ENCODE peak calls at places on chromosomes 7 and 10, in four cellular contexts. L, E, K and X are unnamed samples.

GRCh38 chr7:99102809-99103690 is 40.9 kb downstream of the SMURF1 start:
- DNase-seq in K (peak; percentile 88), E (no peak), L (no peak), X (no peak)

GRCh38 chr10:845526-845925 is 86.0 kb downstream of the LARP4B start:
- DNase-seq in K (peak; percentile 35), L (no peak), E (no peak), X (no peak)

GRCh38 chr7:128172963-128173362 is 68.1 kb upstream of the LEP start:
- DNase-seq in L (no peak), E (no peak), K (no peak), X (no peak)

GRCh38 chr10:61992683-61993629 is 91.5 kb downstream of the ARID5B start:
- DNase-seq in K (peak; percentile 94), L (peak; percentile 62), E (peak; percentile 57), X (peak; percentile 37)

GRCh38 chr7:7103343-7104313 is 78.7 kb upstream of the C1GALT1 start:
- DNase-seq in L (no peak), E (no peak), K (peak; percentile 90), X (no peak)

GRCh38 chr7:129498021-129498420 is 4.3 kb upstream of the SMKR1 start:
- DNase-seq in L (no peak), K (no peak), E (no peak), X (no peak)

GRCh38 chr7:39589323-39590111 is 23.3 kb downstream of the YAE1 start:
- DNase-seq in L (no peak), K (peak; percentile 88), E (peak; percentile 22), X (no peak)

GRCh38 chr7:51314726-51315125 is 1.9 kb downstream of the COBL start:
- DNase-seq in E (no peak), L (no peak), K (no peak), X (no peak)

GRCh38 chr10:7260412-7260900 is 150.4 kb downstream of the SFMBT2 start:
- DNase-seq in L (peak; percentile 39), E (peak; percentile 65), K (peak; percentile 18), X (peak; percentile 55)

GRCh38 chr7:92830047-92830446 is 6.3 kb downstream of the CDK6 start:
- DNase-seq in E (no peak), K (no peak), L (no peak), X (no peak)

GRCh38 chr10:123890761-123891146 is 853 bp downstream of the CPXM2 start:
- DNase-seq in K (peak; percentile 51), L (no peak), E (no peak), X (no peak)
- H3K27me3 ChIP-seq in K (peaks cover 6% of the 10 kb centered on the region), L (no peaks in the 10 kb centered on the region), E (no peaks in the 10 kb centered on the region), X (no peaks in the 10 kb centered on the region)

DNA sequence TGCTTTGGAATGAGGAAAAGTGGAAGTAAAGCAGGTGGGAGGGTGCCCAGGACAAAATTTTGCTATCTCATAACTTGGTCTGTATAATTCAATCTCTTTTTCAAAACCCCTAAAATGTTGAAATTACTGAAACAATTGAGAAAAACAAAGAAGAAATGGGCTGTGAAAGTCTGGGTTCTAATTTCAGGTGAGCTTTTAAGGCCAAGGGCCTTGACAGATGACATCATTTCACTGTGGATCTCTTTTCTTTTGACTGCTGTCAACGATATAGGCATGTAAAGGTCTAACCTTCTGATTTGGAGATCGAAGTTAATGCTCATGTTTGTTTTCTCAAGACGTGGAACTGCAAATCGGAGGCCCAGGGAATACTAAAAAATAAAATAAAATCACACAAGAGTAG is 127.8 kb downstream of the ITGA8 start:
- DNase-seq in E (no peak), K (no peak), L (no peak), X (no peak)
- H3K27me3 ChIP-seq in E (no peaks in the 10 kb centered on the region), K (no peaks in the 10 kb centered on the region), L (no peaks in the 10 kb centered on the region), X (no peaks in the 10 kb centered on the region)

GRCh38 chr10:93074597-93075368 is 1.1 kb downstream of the CYP26A1 start:
- DNase-seq in K (no peak), E (peak; percentile 16), L (no peak), X (no peak)
- H3K27me3 ChIP-seq in K (peaks cover 57% of the 10 kb centered on the region), E (no peaks in the 10 kb centered on the region), L (peaks cover 66% of the 10 kb centered on the region), X (peaks cover 8% of the 10 kb centered on the region)

GRCh38 chr10:96701265-96701664 is 19.0 kb downstream of the PIK3AP1 start:
- DNase-seq in E (no peak), L (no peak), K (no peak), X (no peak)
- H3K27me3 ChIP-seq in E (no peaks in the 10 kb centered on the region), L (no peaks in the 10 kb centered on the region), K (peaks cover 4% of the 10 kb centered on the region), X (no peaks in the 10 kb centered on the region)

GRCh38 chr10:101285093-101285463 is 55.8 kb upstream of the LBX1 start:
- DNase-seq in L (no peak), K (no peak), E (no peak), X (no peak)

GRCh38 chr10:101285519-101286070 is 56.3 kb upstream of the LBX1 start:
- DNase-seq in E (no peak), L (no peak), K (no peak), X (no peak)

GRCh38 chr10:101282937-101283336 is 53.7 kb upstream of the LBX1 start:
- DNase-seq in L (no peak), K (no peak), E (no peak), X (no peak)

GRCh38 chr10:101284171-101285092 is 55.2 kb upstream of the LBX1 start:
- DNase-seq in L (no peak), K (no peak), E (no peak), X (no peak)

DNA sequence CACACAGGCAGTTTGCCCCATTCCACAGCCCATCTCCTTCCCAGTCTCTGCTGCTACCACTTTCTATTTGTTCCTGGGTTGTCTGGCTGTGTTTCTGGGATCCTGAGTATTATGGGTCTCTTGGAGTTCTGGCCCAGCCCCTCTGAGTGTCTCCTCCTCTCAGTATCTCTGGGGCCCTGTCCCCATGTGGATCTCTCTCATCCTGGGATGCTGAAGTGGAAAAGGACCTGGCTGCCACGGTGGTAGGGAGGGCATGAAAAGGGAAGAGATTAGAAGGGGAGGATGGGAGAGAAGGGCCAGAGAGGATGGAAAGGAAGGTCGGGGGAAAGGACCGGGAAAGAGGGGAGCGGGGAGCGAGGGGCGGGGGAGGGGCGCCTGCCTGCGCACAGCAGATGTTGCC is 54.5 kb upstream of the LBX1 start:
- DNase-seq in E (no peak), K (no peak), L (no peak), X (no peak)
- H3K27me3 ChIP-seq in E (no peaks in the 10 kb centered on the region), K (peaks cover 52% of the 10 kb centered on the region), L (peaks cover 50% of the 10 kb centered on the region), X (peaks cover 13% of the 10 kb centered on the region)

GRCh38 chr10:72229261-72230251 is 13.5 kb upstream of the ASCC1 start:
- DNase-seq in E (no peak), K (peak; percentile 42), L (no peak), X (no peak)
- H3K27me3 ChIP-seq in E (no peaks in the 10 kb centered on the region), K (no peaks in the 10 kb centered on the region), L (no peaks in the 10 kb centered on the region), X (no peaks in the 10 kb centered on the region)

GRCh38 chr7:30681262-30682130 is 760 bp downstream of the CRHR2 start:
- DNase-seq in E (no peak), L (no peak), K (no peak), X (no peak)

GRCh38 chr7:30682131-30683083 is at the start of gene CRHR2:
- DNase-seq in L (no peak), E (no peak), K (no peak), X (no peak)

GRCh38 chr7:30683306-30683705 is 1.1 kb upstream of the CRHR2 start:
- DNase-seq in E (no peak), L (no peak), K (no peak), X (no peak)

GRCh38 chr7:30684351-30684750 is 2.1 kb upstream of the CRHR2 start:
- DNase-seq in K (no peak), E (no peak), L (no peak), X (no peak)

DNA sequence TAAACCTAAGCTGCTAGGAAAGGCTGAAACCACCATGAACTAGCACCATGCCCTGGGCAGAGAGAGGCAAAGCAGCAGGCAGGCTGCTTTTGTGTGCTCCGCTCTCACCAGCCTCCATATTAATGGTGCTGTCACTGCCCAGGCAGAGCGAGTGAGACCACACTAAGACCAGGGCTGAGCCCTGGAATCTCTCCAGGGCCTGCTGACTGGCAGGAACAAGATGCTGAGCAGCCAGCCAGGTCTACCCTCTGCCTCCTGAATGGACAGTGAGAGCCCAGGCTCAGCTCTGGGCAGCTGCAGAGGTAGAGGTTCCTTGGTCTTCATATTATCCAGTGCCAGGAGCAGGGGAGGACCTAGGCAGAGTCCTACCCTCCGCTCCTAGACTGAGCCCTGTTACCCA is 1.6 kb upstream of the CRHR2 start:
- DNase-seq in E (no peak), L (no peak), K (no peak), X (no peak)
- H3K27me3 ChIP-seq in E (peaks cover 2% of the 10 kb centered on the region), L (peaks cover 21% of the 10 kb centered on the region), K (peaks cover 84% of the 10 kb centered on the region), X (no peaks in the 10 kb centered on the region)